ENCODE peak calls at places on chromosomes 11 and 22, in seven cellular contexts. J, Q, V, G, T, Y and U are unnamed samples.

GRCh38 chr11:28759311-28759710 is 651.1 kb downstream of the METTL15 start:
- DNase-seq in J (peak; percentile 52), Q (peak; percentile 63), V (no peak), G (peak; percentile 2), T (peak; percentile 75), Y (peak; percentile 39), U (no peak)

GRCh38 chr22:35218079-35218478 is 39.2 kb upstream of the HMGXB4 start:
- DNase-seq in J (no peak), Q (no peak), V (no peak), G (no peak), T (peak; percentile 6), Y (peak; percentile 42), U (no peak)

GRCh38 chr22:42292726-42293520 is 22.5 kb upstream of the TCF20 start:
- DNase-seq in J (no peak), Q (no peak), V (no peak), G (no peak), T (no peak), Y (no peak), U (no peak)

GRCh38 chr11:26914968-26915367 is 78.9 kb upstream of the FIBIN start:
- DNase-seq in J (peak; percentile 14), Q (no peak), V (no peak), G (no peak), T (no peak), Y (no peak), U (no peak)

GRCh38 chr22:41401781-41402648 is 20.3 kb downstream of the TEF start:
- DNase-seq in J (no peak), Q (peak; percentile 50), V (peak; percentile 37), G (no peak), T (no peak), Y (peak; percentile 70), U (no peak)

GRCh38 chr11:63573881-63574855 is 11.0 kb upstream of the PLAAT2 start:
- DNase-seq in J (no peak), Q (peak; percentile 87), V (no peak), G (no peak), T (peak; percentile 55), Y (peak; percentile 59), U (no peak)

GRCh38 chr11:67409261-67409666 is 5.4 kb downstream of the TBC1D10C start:
- DNase-seq in J (no peak), Q (no peak), V (no peak), G (no peak), T (no peak), Y (no peak), U (no peak)

GRCh38 chr11:10674991-10675440 is 18.5 kb downstream of the IRAG1 start:
- DNase-seq in J (peak; percentile 34), Q (no peak), V (no peak), G (no peak), T (no peak), Y (no peak), U (no peak)

GRCh38 chr11:111836766-111837165 is 34.6 kb downstream of the ALG9 start:
- DNase-seq in J (no peak), Q (peak; percentile 18), V (no peak), G (no peak), T (peak; percentile 37), Y (no peak), U (no peak)

GRCh38 chr11:129853508-129854228 is 38.0 kb downstream of the TMEM45B start:
- DNase-seq in J (peak; percentile 23), Q (peak; percentile 89), V (no peak), G (no peak), T (no peak), Y (peak; percentile 79), U (peak; percentile 64)

GRCh38 chr11:106390078-106390477 is 312.6 kb downstream of the AASDHPPT start:
- DNase-seq in J (no peak), Q (no peak), V (no peak), G (no peak), T (no peak), Y (no peak), U (no peak)
- H2AFZ ChIP-seq in J (no peak overlapping the region), Q (no peak overlapping the region), V (no peak overlapping the region), G (no peak overlapping the region), T (no peak overlapping the region), Y (no peak overlapping the region), U (no peak overlapping the region)

GRCh38 chr22:22486132-22486899 is 22.2 kb downstream of the ZNF280B start:
- DNase-seq in J (no peak), Q (no peak), V (no peak), G (no peak), T (no peak), Y (no peak), U (no peak)

GRCh38 chr22:22487059-22487458 is 21.5 kb downstream of the ZNF280B start:
- DNase-seq in J (no peak), Q (no peak), V (no peak), G (no peak), T (no peak), Y (no peak), U (no peak)

GRCh38 chr22:22485524-22485923 is 23.0 kb downstream of the ZNF280B start:
- DNase-seq in J (no peak), Q (no peak), V (no peak), G (no peak), T (no peak), Y (no peak), U (no peak)

GRCh38 chr22:22480940-22481339 is 27.6 kb downstream of the ZNF280B start:
- DNase-seq in J (no peak), Q (no peak), V (no peak), G (no peak), T (no peak), Y (no peak), U (no peak)

DNA sequence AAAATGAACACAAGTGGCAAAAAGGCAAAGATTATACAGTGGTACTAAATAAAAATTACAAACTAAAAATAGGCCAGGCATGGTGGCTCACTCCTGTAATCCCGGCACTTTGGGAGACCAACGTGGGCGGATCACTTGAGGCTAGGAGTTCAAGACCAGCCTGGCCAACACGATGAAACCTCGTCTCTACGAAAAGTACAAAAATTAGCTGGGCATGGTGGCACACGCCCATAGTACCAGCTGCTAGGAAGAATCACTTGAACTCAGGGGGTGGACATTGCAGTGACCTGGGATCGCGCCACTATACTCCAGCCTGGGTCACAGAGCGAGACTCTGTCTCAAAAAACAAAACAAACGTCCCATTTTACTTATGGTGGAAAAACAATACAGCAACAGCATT is 24.5 kb downstream of the ZNF280B start:
- DNase-seq in J (no peak), Q (no peak), V (no peak), G (no peak), T (no peak), Y (no peak), U (no peak)
- TF ChIP-seq EZH2 in J (no peak), Q (no peak), V (no peak), G (no peak), T (no peak), Y (no peak), U (no peak)

GRCh38 chr11:82775218-82775617 is 41.6 kb upstream of the FAM181B start:
- DNase-seq in J (no peak), Q (no peak), V (no peak), G (no peak), T (no peak), Y (no peak), U (no peak)

GRCh38 chr11:82771781-82772180 is 38.1 kb upstream of the FAM181B start:
- DNase-seq in J (no peak), Q (no peak), V (no peak), G (no peak), T (no peak), Y (peak; percentile 80), U (peak; percentile 64)

GRCh38 chr11:82776377-82776776 is 42.7 kb upstream of the FAM181B start:
- DNase-seq in J (no peak), Q (no peak), V (no peak), G (no peak), T (peak; percentile 6), Y (peak; percentile 78), U (no peak)

DNA sequence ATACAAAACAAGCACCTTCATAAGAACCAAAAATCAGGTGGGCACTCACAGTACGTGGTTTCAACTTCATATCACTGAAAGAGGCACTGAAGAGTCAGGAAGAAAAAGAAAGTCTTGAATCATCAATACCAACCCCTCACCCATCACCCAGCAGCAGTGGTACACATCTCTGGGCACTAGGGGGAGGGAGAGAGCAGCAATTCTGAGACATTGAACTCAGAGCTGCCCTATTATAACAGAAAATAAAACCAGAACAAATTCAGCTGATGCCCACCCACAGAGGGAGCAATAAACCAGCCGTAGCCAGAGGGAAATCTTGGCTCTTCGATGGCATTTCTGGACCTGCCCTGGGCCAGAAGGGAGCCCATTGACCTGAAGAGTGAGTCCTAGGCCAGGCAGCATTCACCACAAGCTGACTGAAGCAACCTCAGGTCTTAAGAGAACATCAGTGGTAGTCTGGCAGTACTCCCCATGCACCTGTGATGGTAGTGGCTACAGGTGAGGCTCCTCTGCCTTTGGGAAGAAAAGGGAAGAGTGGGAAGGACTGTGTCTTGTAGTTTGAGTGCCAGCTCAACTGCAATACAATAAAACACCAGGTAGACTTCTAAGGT is 42.2 kb upstream of the FAM181B start:
- DNase-seq in J (peak; percentile 81), Q (peak; percentile 30), V (peak; percentile 59), G (peak; percentile 36), T (no peak), Y (peak; percentile 51), U (no peak)
- H2AFZ ChIP-seq in J (peak overlapping the region; percentile 40), Q (no peak overlapping the region), V (no peak overlapping the region), G (peak overlapping the region; percentile 6), T (no peak overlapping the region), Y (peak overlapping the region; percentile 79), U (peak overlapping the region; percentile 43)

GRCh38 chr11:13276454-13276851 is 1.1 kb upstream of the BMAL1 start:
- DNase-seq in J (no peak), Q (no peak), V (no peak), G (no peak), T (no peak), Y (no peak), U (no peak)

GRCh38 chr11:13279487-13279834 is 1.9 kb downstream of the BMAL1 start:
- DNase-seq in J (no peak), Q (no peak), V (no peak), G (no peak), T (no peak), Y (no peak), U (no peak)

GRCh38 chr11:13278620-13279486 is 1.3 kb downstream of the BMAL1 start:
- DNase-seq in J (peak; percentile 60), Q (peak; percentile 19), V (peak; percentile 66), G (no peak), T (no peak), Y (no peak), U (no peak)

GRCh38 chr11:13277719-13278619 is at the start of gene BMAL1:
- DNase-seq in J (peak; percentile 59), Q (peak; percentile 54), V (peak; percentile 50), G (no peak), T (no peak), Y (no peak), U (no peak)

DNA sequence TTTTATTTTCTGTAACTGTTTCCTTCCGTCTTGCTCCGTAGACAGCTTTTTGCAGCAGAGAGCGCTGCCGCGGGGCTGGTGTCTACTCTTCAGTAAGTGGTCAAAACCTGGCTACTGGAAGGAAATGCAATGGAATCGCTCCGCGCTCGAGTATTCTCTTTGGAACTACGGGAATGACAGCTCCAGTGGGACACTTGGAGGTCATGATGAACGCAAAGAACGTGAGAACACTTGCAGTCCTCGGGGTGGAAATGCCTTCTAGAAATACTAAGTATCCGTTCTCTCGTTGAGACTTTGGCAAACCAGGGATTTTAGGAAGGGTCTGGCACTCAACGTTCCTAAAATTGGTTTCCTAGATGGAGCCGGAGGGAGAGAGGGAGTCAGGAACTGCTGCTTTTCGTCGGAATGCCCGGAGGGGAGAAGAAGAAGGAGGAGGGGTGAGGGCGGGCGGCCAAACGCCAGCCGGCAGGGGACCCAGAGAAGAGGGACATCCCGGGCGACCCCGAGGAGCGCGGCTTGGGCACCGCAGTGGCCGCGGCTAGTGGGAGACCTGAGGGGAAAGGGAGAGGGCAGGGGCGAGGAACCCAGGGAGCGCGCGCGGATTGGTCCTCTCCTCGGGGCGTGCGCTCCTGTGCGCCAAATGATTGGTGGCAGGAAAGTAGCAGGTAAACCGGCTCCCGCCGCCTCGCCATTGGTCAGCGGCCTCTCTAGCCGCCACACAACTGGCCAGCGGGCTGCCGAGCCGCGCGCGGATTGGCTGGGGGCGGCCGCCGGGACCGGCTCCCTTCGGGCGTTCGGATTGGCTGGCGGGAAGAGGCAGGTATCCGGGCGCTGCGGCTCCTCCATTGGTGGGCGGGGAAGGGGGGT is 505 bp upstream of the BMAL1 start:
- DNase-seq in J (peak; percentile 96), Q (peak; percentile 98), V (peak; percentile 99), G (peak; percentile 94), T (peak; percentile 98), Y (peak; percentile 99), U (peak; percentile 83)
- TF ChIP-seq EZH2 in J (peak; percentile 17), Q (no peak), V (peak; percentile 64), G (no peak), T (peak; percentile 100), Y (peak; percentile 75), U (no peak)